ENCODE peak calls at places on chromosomes 4 and X, in four cellular contexts. J, E, B and Y are unnamed samples.

GRCh38 chrX:29090811-29091210 is 503.6 kb downstream of the IL1RAPL1 start:
- DNase-seq in B (no peak), E (no peak), J (no peak), Y (no peak)

GRCh38 chr4:156901871-156902270 is 69.7 kb downstream of the PDGFC start:
- DNase-seq in B (no peak), J (no peak), E (no peak), Y (no peak)

GRCh38 chr4:157779084-157779483 is 393.7 kb downstream of the GASK1B start:
- DNase-seq in B (no peak), E (no peak), J (no peak), Y (no peak)

GRCh38 chr4:111943796-111944203 is 201.5 kb upstream of the FAM241A start:
- DNase-seq in E (peak), J (peak), B (peak), Y (no peak)

GRCh38 chrX:41010188-41010846 is 74.9 kb upstream of the USP9X start:
- DNase-seq in B (peak), E (peak), J (peak), Y (peak)

GRCh38 chr4:141580523-141580922 is 55.9 kb upstream of the IL15 start:
- DNase-seq in J (no peak), E (no peak), B (no peak), Y (no peak)

GRCh38 chrX:132622130-132622529 is 133.3 kb upstream of the MBNL3 start:
- DNase-seq in J (no peak), E (no peak), B (no peak), Y (peak)

GRCh38 chr4:154490261-154490588 is 1.4 kb downstream of the DCHS2 start:
- DNase-seq in J (no peak), E (no peak), B (no peak), Y (no peak)

GRCh38 chr4:182922551-182923284 is 5.5 kb upstream of the DCTD start:
- DNase-seq in B (no peak), E (no peak), J (no peak), Y (no peak)

GRCh38 chr4:114364857-114365256 is 233.8 kb upstream of the UGT8 start:
- DNase-seq in J (no peak), B (no peak), E (no peak), Y (no peak)

GRCh38 chrX:67546496-67547423 is 2.9 kb downstream of the AR start:
- DNase-seq in B (no peak), J (no peak), E (peak), Y (no peak)

GRCh38 chr4:65668201-65669007 is 1.9 kb downstream of the EPHA5 start:
- DNase-seq in J (peak), B (no peak), E (peak), Y (no peak)

GRCh38 chr4:183335369-183335940 is 13.2 kb upstream of the CLDN24 start:
- DNase-seq in B (peak), E (no peak), J (no peak), Y (peak)

GRCh38 chrX:7515681-7516413 is 327.1 kb upstream of the VCX start:
- DNase-seq in J (no peak), E (no peak), B (no peak), Y (no peak)

GRCh38 chr4:9608300-9608699 is 164.1 kb downstream of the DEFB131A start:
- DNase-seq in J (no peak), B (no peak), E (no peak), Y (no peak)

GRCh38 chr4:76546282-76547166 is 111.5 kb downstream of the SHROOM3 start:
- DNase-seq in J (no peak), E (no peak), B (no peak), Y (no peak)

GRCh38 chrX:124300412-124300811 is 32.0 kb upstream of the TEX13D start:
- DNase-seq in B (no peak), E (no peak), J (no peak), Y (no peak)

GRCh38 chr4:153137168-153137567 is 67.1 kb upstream of the TRIM2 start:
- DNase-seq in E (no peak), J (no peak), B (no peak), Y (no peak)
- TF ChIP-seq FOXJ3 in E (no peak), J (no peak), B (no peak), Y (no peak)

GRCh38 chrX:150570512-150570911 is 2.1 kb downstream of the MTM1 start:
- DNase-seq in E (no peak), J (no peak), B (peak), Y (no peak)
- TF ChIP-seq FOXJ3 in E (no peak), J (no peak), B (peak), Y (no peak)

GRCh38 chr4:144721994-144722393 is 76.0 kb downstream of the HHIP start:
- DNase-seq in J (no peak), B (no peak), E (no peak), Y (no peak)
- TF ChIP-seq FOXJ3 in J (no peak), B (no peak), E (no peak), Y (no peak)

DNA sequence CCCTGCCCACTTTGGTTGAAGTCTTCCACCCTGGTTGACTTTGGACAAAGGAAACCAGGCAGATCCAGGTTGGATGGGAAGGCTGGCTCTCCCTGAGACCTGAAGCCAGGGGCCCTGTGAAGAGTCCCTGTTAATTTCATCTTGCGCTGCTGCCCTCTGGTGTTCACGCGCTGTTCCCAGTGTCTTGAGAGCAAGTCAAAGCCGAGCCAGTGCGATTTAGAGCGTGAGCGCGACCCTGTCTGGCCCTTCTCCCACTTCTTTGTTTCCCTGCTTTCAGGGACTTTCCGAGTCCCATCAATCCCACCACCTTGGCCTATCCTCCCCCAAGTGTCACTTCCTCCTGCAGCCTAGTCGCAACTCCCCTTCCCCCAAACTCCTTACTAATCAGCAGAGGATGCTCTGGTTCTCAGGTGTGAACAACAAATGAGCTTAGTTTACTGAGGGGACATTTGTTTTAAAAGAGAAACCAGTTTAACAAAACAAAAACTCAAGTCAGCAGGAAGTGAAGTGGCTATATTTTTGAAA is 25.8 kb upstream of the CHRNA9 start:
- DNase-seq in J (peak), B (peak), E (peak), Y (peak)
- TF ChIP-seq FOXJ3 in J (no peak), B (no peak), E (no peak), Y (no peak)